ENCODE peak calls at places on chromosome 2, in four cellular contexts. C is HepG2, K is K562, L is A549. U is an unnamed sample.
A peak's percentile ranks its signal among the peaks of the same experiment; 100 is the strongest.

GRCh38 chr2:102004588-102004987 is 12.8 kb downstream of the IL1R2 start:
- DNase-seq in L (no peak), K (no peak), C (no peak), U (no peak)

GRCh38 chr2:187934236-187934635 is 357.4 kb upstream of the GULP1 start:
- DNase-seq in L (no peak), C (no peak), K (no peak), U (no peak)

GRCh38 chr2:41981417-41981816 is 66.4 kb upstream of the PKDCC start:
- DNase-seq in L (no peak), C (no peak), K (no peak), U (no peak)

GRCh38 chr2:66839551-66840320 is 404.8 kb downstream of the MEIS1 start:
- DNase-seq in C (no peak), L (peak; percentile 66), K (no peak), U (no peak)

GRCh38 chr2:241309684-241310117 is 5.8 kb downstream of the HDLBP start:
- DNase-seq in K (no peak), C (no peak), L (no peak), U (no peak)

GRCh38 chr2:152585830-152586484 is 131.3 kb downstream of the PRPF40A start:
- DNase-seq in C (peak; percentile 18), L (peak; percentile 19), K (no peak), U (no peak)

GRCh38 chr2:190891370-190891769 is 10.7 kb downstream of the GLS start:
- DNase-seq in L (no peak), C (no peak), K (no peak), U (no peak)

GRCh38 chr2:3243804-3244203 is 133.8 kb downstream of the EIPR1 start:
- DNase-seq in K (no peak), C (no peak), L (no peak), U (no peak)

GRCh38 chr2:100978582-100979051 is 23.5 kb upstream of the RPL31 start:
- DNase-seq in C (no peak), L (no peak), K (no peak), U (no peak)

GRCh38 chr2:27264253-27264752 is 1.5 kb upstream of the SLC30A3 start:
- DNase-seq in K (no peak), C (no peak), L (no peak), U (no peak)

GRCh38 chr2:219060821-219061791 is at the start of gene IHH:
- DNase-seq in C (no peak), L (peak; percentile 13), K (no peak), U (no peak)

GRCh38 chr2:44362207-44363015 is 664 bp downstream of the CAMKMT start:
- DNase-seq in C (peak; percentile 18), K (peak; percentile 11), L (peak; percentile 36), U (no peak)

GRCh38 chr2:102033028-102033749 is 41.4 kb downstream of the IL1R2 start:
- DNase-seq in K (no peak), L (peak; percentile 67), C (peak; percentile 80), U (no peak)

GRCh38 chr2:64876137-64876647 is 113.0 kb upstream of the SLC1A4 start:
- DNase-seq in C (no peak), K (peak; percentile 55), L (peak; percentile 80), U (no peak)

GRCh38 chr2:115573756-115574155 is 1131.3 kb downstream of the DPP10 start:
- DNase-seq in C (no peak), L (no peak), K (no peak), U (no peak)

GRCh38 chr2:73832905-73833304 is 4.1 kb downstream of the STAMBP start:
- DNase-seq in L (peak; percentile 68), K (peak; percentile 20), C (no peak), U (no peak)

GRCh38 chr2:234649951-234650350 is 153.1 kb upstream of the ARL4C start:
- DNase-seq in C (no peak), K (no peak), L (no peak), U (no peak)

GRCh38 chr2:220134756-220135534 is 507.5 kb downstream of the SLC4A3 start:
- DNase-seq in C (no peak), K (no peak), L (no peak), U (no peak)

GRCh38 chr2:171390941-171391516 is 42.8 kb downstream of the METTL8 start:
- DNase-seq in K (no peak), C (no peak), L (peak; percentile 31), U (no peak)

GRCh38 chr2:238513346-238513745 is 86.6 kb downstream of the ASB1 start:
- DNase-seq in K (peak; percentile 62), L (peak; percentile 64), C (peak; percentile 68), U (peak; percentile 80)

GRCh38 chr2:23621616-23622015 is 236.6 kb downstream of the KLHL29 start:
- DNase-seq in L (no peak), C (no peak), K (no peak), U (no peak)

GRCh38 chr2:98394595-98395153 is 48.4 kb downstream of the CNGA3 start:
- DNase-seq in L (no peak), K (no peak), C (no peak), U (no peak)

GRCh38 chr2:33134086-33134763 is 187.5 kb downstream of the LTBP1 start:
- DNase-seq in C (peak; percentile 67), K (no peak), L (peak; percentile 72), U (no peak)

GRCh38 chr2:103008586-103008985 is 246.8 kb downstream of the TMEM182 start:
- DNase-seq in K (no peak), L (peak; percentile 4), C (peak; percentile 11), U (peak; percentile 23)

GRCh38 chr2:120565929-120566328 is 169.7 kb upstream of the GLI2 start:
- DNase-seq in L (no peak), K (no peak), C (peak; percentile 44), U (no peak)

DNA sequence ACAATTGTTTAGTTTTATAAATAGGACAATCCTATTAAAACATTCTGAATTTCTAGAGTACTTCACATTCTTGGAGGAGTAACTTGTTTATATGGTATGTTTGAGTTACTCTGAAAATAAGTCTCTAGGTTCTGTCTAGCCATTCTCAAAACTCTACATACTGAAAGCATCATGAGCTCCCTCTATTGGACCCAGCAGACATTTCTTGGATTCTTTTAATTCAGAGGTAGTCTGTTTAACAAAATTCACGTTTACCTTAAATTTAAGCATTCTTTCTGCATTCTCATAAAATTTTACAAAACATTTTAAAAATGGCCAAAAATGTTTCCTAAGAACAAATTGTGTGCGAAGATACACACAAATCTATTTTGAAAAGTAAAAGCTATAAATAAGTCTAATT is 15.3 kb downstream of the SP9 start:
- DNase-seq in C (no peak), K (no peak), L (peak; percentile 35), U (no peak)
- TF ChIP-seq PHF8 in C (no peak), K (no peak), L (no peak), U (no peak)

GRCh38 chr2:46735108-46735691 is 180.4 kb downstream of the MCFD2 start:
- DNase-seq in L (no peak), C (peak; percentile 42), K (no peak), U (no peak)
- TF ChIP-seq PHF8 in L (no peak), C (no peak), K (no peak), U (no peak)

DNA sequence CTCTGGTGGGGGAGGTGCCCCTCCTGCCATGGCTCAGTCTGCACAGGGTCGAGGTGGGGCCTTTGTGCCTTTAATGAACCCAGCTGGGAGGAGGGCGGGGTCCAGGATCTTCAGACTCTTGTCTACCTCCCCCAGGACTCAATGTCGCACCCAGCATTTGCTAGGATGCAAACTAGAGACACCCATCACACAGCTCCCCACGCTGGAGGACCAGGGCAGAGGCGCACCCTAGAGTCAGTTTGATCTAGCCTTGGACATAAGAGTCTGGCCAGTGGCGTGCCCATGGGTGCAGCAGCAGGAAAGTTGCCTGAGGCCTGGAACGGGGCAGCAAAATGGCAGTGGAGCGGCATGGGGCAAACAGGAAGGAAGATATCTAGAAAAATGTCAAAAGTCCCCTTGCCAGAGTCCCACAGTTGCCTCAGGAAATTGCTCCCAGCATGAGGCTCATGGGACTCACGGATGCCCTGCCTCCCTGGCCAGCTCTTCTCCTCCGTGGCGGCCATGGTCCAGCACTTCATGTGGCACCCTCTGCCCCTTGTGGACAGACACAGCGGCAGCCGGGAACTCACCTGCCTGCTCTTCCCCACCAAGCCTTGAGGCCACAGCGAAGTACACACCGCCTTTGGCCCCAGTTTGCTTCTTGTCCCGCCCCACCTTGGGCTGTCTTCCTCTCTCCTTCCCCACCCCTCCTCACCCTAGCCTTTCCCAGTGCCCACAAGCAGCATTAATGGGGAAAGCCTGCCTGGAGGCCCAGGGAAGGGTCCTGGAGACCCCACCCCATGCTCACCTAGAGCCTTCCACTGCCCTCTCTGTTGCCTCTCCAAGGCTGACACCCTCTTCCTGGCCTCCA is 17.7 kb downstream of the SH2D6 start:
- DNase-seq in K (no peak), C (no peak), L (peak; percentile 65), U (no peak)
- TF ChIP-seq PHF8 in K (no peak), C (no peak), L (no peak), U (no peak)

GRCh38 chr2:127451981-127452380 is 33.8 kb downstream of the PROC start:
- DNase-seq in L (no peak), C (no peak), K (no peak), U (no peak)

GRCh38 chr2:127453013-127453391 is 34.8 kb downstream of the PROC start:
- DNase-seq in C (no peak), L (no peak), K (no peak), U (no peak)

GRCh38 chr2:127449898-127450297 is 31.7 kb downstream of the PROC start:
- DNase-seq in C (no peak), L (no peak), K (no peak), U (no peak)

GRCh38 chr2:127449439-127449838 is 31.2 kb downstream of the PROC start:
- DNase-seq in K (no peak), L (no peak), C (no peak), U (no peak)

DNA sequence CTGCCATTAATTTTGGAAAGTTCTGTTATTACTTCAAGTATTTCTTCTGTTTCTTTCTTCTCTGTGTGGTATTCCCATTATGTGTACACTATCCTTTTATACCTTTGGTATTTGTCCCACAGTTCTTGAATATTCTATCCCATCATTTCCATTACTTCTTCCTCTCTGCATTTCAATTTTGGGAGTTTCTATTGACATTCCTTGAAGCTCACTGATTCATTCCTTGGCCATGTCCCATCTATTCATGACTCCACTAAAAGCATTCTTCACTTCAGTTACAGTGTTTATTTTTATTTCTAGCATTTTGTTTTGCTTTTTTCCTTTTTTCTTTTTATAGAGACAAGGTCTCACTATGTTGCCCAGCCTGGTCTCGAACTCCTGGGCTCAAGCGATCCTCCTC is 30.3 kb downstream of the PROC start:
- DNase-seq in C (no peak), L (no peak), K (no peak), U (no peak)
- TF ChIP-seq PHF8 in C (no peak), L (no peak), K (no peak), U (no peak)

GRCh38 chr2:176643711-176644110 is 374.5 kb downstream of the MTX2 start:
- DNase-seq in K (peak; percentile 19), C (peak; percentile 26), L (peak; percentile 10), U (no peak)

GRCh38 chr2:176645494-176645893 is 376.3 kb downstream of the MTX2 start:
- DNase-seq in L (no peak), K (no peak), C (no peak), U (no peak)

GRCh38 chr2:176639016-176639343 is 369.7 kb downstream of the MTX2 start:
- DNase-seq in C (no peak), K (no peak), L (no peak), U (no peak)

GRCh38 chr2:176641436-176641835 is 372.2 kb downstream of the MTX2 start:
- DNase-seq in C (no peak), L (no peak), K (no peak), U (no peak)

GRCh38 chr2:176642074-176642473 is 372.8 kb downstream of the MTX2 start:
- DNase-seq in L (no peak), K (no peak), C (no peak), U (no peak)
- TF ChIP-seq PHF8 in L (no peak), K (no peak), C (no peak), U (no peak)

GRCh38 chr2:126949775-126950174 is 51.1 kb downstream of the TEX51 start:
- DNase-seq in K (no peak), L (no peak), C (no peak), U (no peak)
- TF ChIP-seq PHF8 in K (no peak), L (no peak), C (no peak), U (no peak)

U was measured in H1.